ENCODE peak calls at places on chromosomes 3 and 15, in six cellular contexts. P is pancreas, B is fibroblast of lung, Y is astrocyte, U is upper lobe of right lung, Q is HepG2. S is an unnamed sample.

GRCh38 chr15:59329570-59330350 is 42.9 kb downstream of the MYO1E start:
- DNase-seq in B (peak; percentile 70), P (peak; percentile 49), Y (peak; percentile 96), U (no peak), Q (peak; percentile 76), S (peak; percentile 81)

GRCh38 chr3:52237659-52238172 is 1.2 kb downstream of the TWF2 start:
- DNase-seq in P (peak; percentile 83), Q (no peak), U (peak; percentile 86), B (peak; percentile 85), Y (peak; percentile 84), S (peak; percentile 82)

GRCh38 chr3:188529228-188529627 is 375.3 kb downstream of the LPP start:
- DNase-seq in Q (no peak), U (no peak), Y (peak; percentile 53), B (peak; percentile 37), P (no peak), S (peak; percentile 27)

GRCh38 chr3:15492847-15493360 is 28.6 kb downstream of the COLQ start:
- DNase-seq in Y (peak; percentile 35), P (no peak), U (no peak), Q (no peak), B (no peak), S (no peak)

GRCh38 chr15:40267670-40268069 is 15.2 kb downstream of the ANKRD63 start:
- DNase-seq in P (no peak), Q (no peak), Y (no peak), B (no peak), U (no peak), S (no peak)

GRCh38 chr15:78638658-78639314 is 2.2 kb downstream of the CHRNB4 start:
- DNase-seq in Y (no peak), Q (peak; percentile 62), P (peak; percentile 50), U (peak; percentile 51), B (peak; percentile 38), S (peak; percentile 44)

GRCh38 chr3:27216295-27216694 is 152.9 kb downstream of the NEK10 start:
- DNase-seq in Q (no peak), U (no peak), Y (no peak), B (no peak), P (no peak), S (no peak)

GRCh38 chr3:125191730-125192129 is 20.8 kb downstream of the SLC12A8 start:
- DNase-seq in U (no peak), B (no peak), Q (no peak), Y (no peak), P (no peak), S (no peak)

GRCh38 chr3:184746131-184747120 is 34.6 kb upstream of the MAGEF1 start:
- DNase-seq in Q (no peak), Y (no peak), P (no peak), U (peak; percentile 36), B (no peak), S (no peak)

GRCh38 chr3:148178508-148178907 is 519.2 kb upstream of the AGTR1 start:
- DNase-seq in U (no peak), P (no peak), Y (peak; percentile 3), B (peak; percentile 10), Q (peak; percentile 1), S (peak; percentile 29)

GRCh38 chr3:45506084-45506483 is 88.5 kb upstream of the LIMD1 start:
- DNase-seq in U (no peak), P (no peak), B (no peak), Y (no peak), Q (no peak), S (no peak)

GRCh38 chr3:124282751-124283643 is 291.1 kb upstream of the ROPN1 start:
- DNase-seq in Y (peak; percentile 81), Q (no peak), P (no peak), B (no peak), U (no peak), S (peak; percentile 28)

GRCh38 chr3:128322030-128323022 is 144.4 kb downstream of the DNAJB8 start:
- DNase-seq in U (peak; percentile 73), Q (no peak), B (peak; percentile 52), P (peak; percentile 69), Y (peak; percentile 8), S (peak; percentile 67)

GRCh38 chr3:179840985-179841384 is 188.1 kb downstream of the USP13 start:
- DNase-seq in Y (peak; percentile 88), Q (no peak), U (no peak), P (no peak), B (peak; percentile 33), S (peak; percentile 58)

GRCh38 chr15:92801774-92802464 is 98.2 kb upstream of the CHD2 start:
- DNase-seq in P (no peak), Q (peak; percentile 14), Y (peak; percentile 98), B (peak; percentile 90), U (peak; percentile 74), S (peak; percentile 95)

GRCh38 chr3:94159062-94159726 is 96.3 kb downstream of the NSUN3 start:
- DNase-seq in Q (peak; percentile 2), B (peak; percentile 60), Y (peak; percentile 73), U (no peak), P (no peak), S (peak; percentile 82)

GRCh38 chr3:176147251-176147650 is 1050.0 kb downstream of the TBL1XR1 start:
- DNase-seq in Y (no peak), B (no peak), Q (peak; percentile 2), P (no peak), U (no peak), S (no peak)

GRCh38 chr15:81270781-81271491 is 53.0 kb downstream of the STARD5 start:
- DNase-seq in P (no peak), B (no peak), U (no peak), Y (peak; percentile 49), Q (no peak), S (no peak)

GRCh38 chr3:6578526-6578925 is 282.4 kb upstream of the GRM7 start:
- DNase-seq in B (no peak), Y (no peak), P (no peak), U (no peak), Q (no peak), S (peak; percentile 11)

GRCh38 chr3:6580808-6581207 is 280.1 kb upstream of the GRM7 start:
- DNase-seq in P (no peak), Q (no peak), B (no peak), Y (no peak), U (no peak), S (no peak)

DNA sequence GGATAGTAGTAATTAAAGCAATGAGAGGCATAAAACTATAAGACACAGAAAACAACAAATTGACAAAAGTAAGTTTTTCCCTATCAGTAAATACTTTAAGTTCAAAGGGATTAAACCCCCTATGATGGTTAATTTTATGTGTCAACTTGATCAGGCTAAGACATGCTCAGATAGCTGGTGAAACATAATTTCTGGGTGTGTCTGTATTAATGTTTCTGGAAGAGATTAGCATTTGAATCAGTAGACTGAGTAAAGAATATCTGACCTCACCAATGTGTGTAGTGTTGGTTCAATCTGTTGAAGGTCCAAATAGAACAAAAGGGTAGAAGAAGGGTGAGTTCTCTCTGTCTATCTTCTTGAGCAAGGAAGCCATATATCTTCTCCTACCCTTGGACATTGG is 283.3 kb upstream of the GRM7 start:
- DNase-seq in B (no peak), U (no peak), Y (no peak), Q (no peak), P (no peak), S (no peak)
- H3K4me3 ChIP-seq in B (no peak overlapping the region), U (no peak overlapping the region), Y (no peak overlapping the region), Q (no peak overlapping the region), P (no peak overlapping the region), S (no peak overlapping the region)

GRCh38 chr3:169456900-169457299 is 206.6 kb downstream of the MECOM start:
- DNase-seq in B (no peak), U (no peak), P (no peak), Y (no peak), Q (no peak), S (no peak)

GRCh38 chr3:169457807-169458206 is 205.7 kb downstream of the MECOM start:
- DNase-seq in P (no peak), B (no peak), U (no peak), Q (no peak), Y (no peak), S (no peak)

GRCh38 chr3:169458752-169459151 is 204.8 kb downstream of the MECOM start:
- DNase-seq in U (no peak), P (no peak), Y (no peak), Q (no peak), B (peak; percentile 6), S (no peak)

GRCh38 chr3:169458323-169458722 is 205.2 kb downstream of the MECOM start:
- DNase-seq in Y (no peak), P (no peak), B (no peak), U (no peak), Q (no peak), S (peak; percentile 54)

GRCh38 chr3:169460035-169460434 is 203.5 kb downstream of the MECOM start:
- DNase-seq in B (no peak), Q (no peak), Y (no peak), P (no peak), U (no peak), S (peak; percentile 95)
- H3K4me3 ChIP-seq in B (no peak overlapping the region), Q (no peak overlapping the region), Y (no peak overlapping the region), P (no peak overlapping the region), U (no peak overlapping the region), S (no peak overlapping the region)

DNA sequence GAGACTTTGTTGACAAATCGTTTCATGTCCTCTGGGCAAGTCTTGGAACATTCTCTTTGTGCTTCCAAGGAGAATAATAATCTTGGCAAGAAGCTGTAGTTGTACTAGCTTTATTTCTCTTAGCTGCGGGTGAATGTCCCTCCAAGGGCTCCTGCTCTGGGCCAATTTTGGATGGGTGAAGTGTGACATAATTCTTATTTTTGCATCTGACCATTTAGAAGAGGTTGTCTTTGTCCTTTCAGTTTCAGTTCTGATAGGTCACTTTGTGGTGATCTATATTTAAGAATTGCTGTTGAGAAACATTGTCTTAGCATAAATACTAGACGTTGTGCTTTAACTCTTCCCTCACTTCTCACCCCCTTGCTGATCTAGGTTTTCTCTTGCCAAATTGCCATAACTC is 164.8 kb upstream of the RORA start:
- DNase-seq in Q (no peak), Y (no peak), B (peak; percentile 37), P (no peak), U (no peak), S (no peak)
- H3K4me3 ChIP-seq in Q (no peak overlapping the region), Y (no peak overlapping the region), B (no peak overlapping the region), P (no peak overlapping the region), U (no peak overlapping the region), S (no peak overlapping the region)

DNA sequence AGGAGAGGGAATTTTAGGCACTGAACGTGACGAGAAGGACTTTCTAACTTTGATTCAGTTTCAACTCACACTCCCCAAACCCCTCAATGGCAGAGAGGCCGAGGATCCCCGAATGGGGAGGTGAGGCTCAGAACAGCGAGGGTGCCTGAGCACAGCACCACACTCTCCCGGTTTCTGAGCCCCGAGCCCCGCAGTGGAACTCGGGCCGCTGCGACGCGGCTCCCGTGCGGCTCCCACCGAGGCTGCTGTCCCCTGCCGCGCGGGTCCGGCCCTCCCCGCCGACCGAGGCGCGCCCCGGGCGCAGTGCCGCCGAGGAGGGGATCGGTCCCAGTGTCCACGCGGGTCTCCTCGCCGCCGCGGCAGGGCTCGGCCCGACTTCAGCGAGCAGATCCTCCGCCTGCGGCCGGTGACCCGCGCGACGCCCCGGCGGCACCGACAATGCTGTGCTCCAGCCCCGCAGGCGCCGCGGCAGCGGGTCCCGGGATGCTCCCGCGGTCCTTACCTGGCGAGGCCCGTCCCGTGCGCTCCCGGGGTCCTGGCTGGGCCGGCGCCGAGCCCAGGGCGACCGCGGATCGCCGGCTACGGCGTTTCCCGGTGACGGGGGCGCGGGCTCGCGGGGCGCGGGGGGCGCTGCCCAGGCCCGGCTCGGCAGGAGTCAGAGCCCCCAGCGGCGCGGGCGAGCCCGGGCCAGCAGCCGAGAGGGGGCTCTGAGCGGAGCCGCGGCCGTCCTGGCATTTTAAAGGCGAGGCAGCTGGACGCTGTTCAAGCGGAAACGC is at the start of gene CTXND1:
- DNase-seq in P (peak; percentile 11), Y (no peak), U (peak; percentile 66), Q (no peak), B (no peak), S (no peak)
- H3K4me3 ChIP-seq in P (peak within 1 kb of the TSS; percentile 54), Y (peak within 1 kb of the TSS; percentile 28), U (peak within 1 kb of the TSS; percentile 44), Q (peak within 1 kb of the TSS; percentile 62), B (peak within 1 kb of the TSS; percentile 5), S (no peak within 1 kb of the TSS)

GRCh38 chr3:88046731-88047130 is 12.1 kb downstream of the CGGBP1 start:
- DNase-seq in U (no peak), P (no peak), Y (no peak), B (no peak), Q (no peak), S (no peak)
- H3K4me3 ChIP-seq in U (no peak overlapping the region), P (no peak overlapping the region), Y (no peak overlapping the region), B (no peak overlapping the region), Q (no peak overlapping the region), S (no peak overlapping the region)

S was measured in fibroblast of pulmonary artery.